ENCODE peak calls at places on chromosome 16, in eight cellular contexts. One of them, this sample, is unnamed.

GRCh38 chr16:80623376-80623775 is 82.6 kb downstream of the DYNLRB2 start:
- DNase-seq in adrenal gland: no peak
- DNase-seq in transverse colon: no peak
- DNase-seq in IMR-90: peak
- DNase-seq in stomach: no peak
- DNase-seq in cardiac fibroblast: peak
- DNase-seq in bronchial epithelial cell: peak
- DNase-seq in glutamatergic neuron: no peak
- DNase-seq in this sample: no peak

GRCh38 chr16:88435437-88436355 is 17.4 kb upstream of the ZFPM1 start:
- DNase-seq in adrenal gland: no peak
- DNase-seq in transverse colon: no peak
- DNase-seq in IMR-90: no peak
- DNase-seq in stomach: no peak
- DNase-seq in cardiac fibroblast: no peak
- DNase-seq in bronchial epithelial cell: no peak
- DNase-seq in glutamatergic neuron: no peak
- DNase-seq in this sample: no peak

GRCh38 chr16:57757326-57757786 is 21.8 kb downstream of the KATNB1 start:
- DNase-seq in adrenal gland: peak
- DNase-seq in transverse colon: peak
- DNase-seq in IMR-90: peak
- DNase-seq in stomach: peak
- DNase-seq in cardiac fibroblast: peak
- DNase-seq in bronchial epithelial cell: peak
- DNase-seq in glutamatergic neuron: peak
- DNase-seq in this sample: peak

GRCh38 chr16:81327483-81328196 is 12.9 kb downstream of the GAN start:
- DNase-seq in adrenal gland: no peak
- DNase-seq in transverse colon: no peak
- DNase-seq in IMR-90: no peak
- DNase-seq in stomach: peak
- DNase-seq in cardiac fibroblast: no peak
- DNase-seq in bronchial epithelial cell: peak
- DNase-seq in glutamatergic neuron: no peak
- DNase-seq in this sample: no peak

GRCh38 chr16:2777231-2777902 is at the start of gene ELOB:
- DNase-seq in adrenal gland: peak
- DNase-seq in transverse colon: peak
- DNase-seq in IMR-90: peak
- DNase-seq in stomach: peak
- DNase-seq in cardiac fibroblast: peak
- DNase-seq in bronchial epithelial cell: peak
- DNase-seq in glutamatergic neuron: peak
- DNase-seq in this sample: peak

GRCh38 chr16:20906225-20906870 is 5.8 kb downstream of the LYRM1 start:
- DNase-seq in adrenal gland: no peak
- DNase-seq in transverse colon: no peak
- DNase-seq in IMR-90: peak
- DNase-seq in stomach: no peak
- DNase-seq in cardiac fibroblast: peak
- DNase-seq in bronchial epithelial cell: peak
- DNase-seq in glutamatergic neuron: no peak
- DNase-seq in this sample: no peak

GRCh38 chr16:20938426-20938825 is 37.9 kb downstream of the LYRM1 start:
- DNase-seq in adrenal gland: no peak
- DNase-seq in transverse colon: no peak
- DNase-seq in IMR-90: peak
- DNase-seq in stomach: no peak
- DNase-seq in cardiac fibroblast: peak
- DNase-seq in bronchial epithelial cell: peak
- DNase-seq in glutamatergic neuron: no peak
- DNase-seq in this sample: no peak

GRCh38 chr16:64893386-64893785 is 228.5 kb downstream of the CDH11 start:
- DNase-seq in adrenal gland: no peak
- DNase-seq in transverse colon: no peak
- DNase-seq in IMR-90: peak
- DNase-seq in stomach: no peak
- DNase-seq in cardiac fibroblast: peak
- DNase-seq in bronchial epithelial cell: no peak
- DNase-seq in glutamatergic neuron: no peak
- DNase-seq in this sample: no peak

GRCh38 chr16:21217121-21217520 is 5.7 kb upstream of the ZP2 start:
- DNase-seq in adrenal gland: no peak
- DNase-seq in transverse colon: no peak
- DNase-seq in IMR-90: no peak
- DNase-seq in stomach: no peak
- DNase-seq in cardiac fibroblast: no peak
- DNase-seq in bronchial epithelial cell: no peak
- DNase-seq in glutamatergic neuron: no peak
- DNase-seq in this sample: no peak

GRCh38 chr16:23509763-23510153 is 536 bp downstream of the GGA2 start:
- DNase-seq in adrenal gland: no peak
- DNase-seq in transverse colon: no peak
- DNase-seq in IMR-90: peak
- DNase-seq in stomach: no peak
- DNase-seq in cardiac fibroblast: peak
- DNase-seq in bronchial epithelial cell: no peak
- DNase-seq in glutamatergic neuron: no peak
- DNase-seq in this sample: no peak

GRCh38 chr16:18834873-18835272 is 33.5 kb upstream of the ARL6IP1 start:
- DNase-seq in adrenal gland: no peak
- DNase-seq in transverse colon: no peak
- DNase-seq in IMR-90: no peak
- DNase-seq in stomach: no peak
- DNase-seq in cardiac fibroblast: no peak
- DNase-seq in bronchial epithelial cell: no peak
- DNase-seq in glutamatergic neuron: no peak
- DNase-seq in this sample: no peak

GRCh38 chr16:85465328-85466307 is 147.5 kb upstream of the GSE1 start:
- DNase-seq in adrenal gland: peak
- DNase-seq in transverse colon: no peak
- DNase-seq in IMR-90: peak
- DNase-seq in stomach: no peak
- DNase-seq in cardiac fibroblast: peak
- DNase-seq in bronchial epithelial cell: peak
- DNase-seq in glutamatergic neuron: no peak
- DNase-seq in this sample: peak

DNA sequence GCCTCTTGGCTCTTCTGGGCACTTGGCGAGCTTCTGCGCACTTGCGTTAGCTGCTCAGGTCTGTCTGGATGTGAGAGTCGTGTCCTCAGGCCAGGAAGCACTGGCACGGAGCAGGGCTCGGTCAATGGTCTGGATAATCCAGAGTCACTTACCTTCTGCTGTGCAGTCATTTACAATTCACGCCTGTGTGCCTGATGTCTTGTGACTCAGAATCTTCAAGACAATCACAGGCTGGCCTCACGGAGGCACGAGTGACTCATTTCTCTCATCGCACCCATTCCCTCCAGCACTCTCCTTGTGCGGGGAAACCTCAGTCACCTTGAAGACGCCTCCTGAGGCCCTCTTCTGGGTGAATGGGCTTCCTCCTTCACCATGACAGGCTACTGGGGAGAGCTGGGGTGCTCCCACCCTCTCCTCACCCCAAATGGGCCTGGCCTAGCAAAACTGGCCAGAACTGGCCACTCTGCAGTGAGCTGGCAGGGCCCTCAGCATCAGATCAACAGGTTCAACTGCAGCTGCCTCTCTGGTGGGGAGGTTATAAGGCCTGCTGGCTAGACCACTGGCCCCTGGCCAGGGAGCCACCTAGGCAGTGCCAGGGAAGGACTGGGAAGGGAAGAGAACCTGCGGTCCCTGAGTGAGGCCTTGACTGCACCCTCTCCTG is 1.9 kb upstream of the CAPN15 start:
- DNase-seq in adrenal gland: peak
- DNase-seq in transverse colon: no peak
- DNase-seq in IMR-90: peak
- DNase-seq in stomach: no peak
- DNase-seq in cardiac fibroblast: peak
- DNase-seq in bronchial epithelial cell: peak
- DNase-seq in glutamatergic neuron: no peak
- DNase-seq in this sample: peak
- TF ChIP-seq CTCF in adrenal gland: no peak
- TF ChIP-seq CTCF in transverse colon: no peak
- TF ChIP-seq CTCF in IMR-90: no peak
- TF ChIP-seq CTCF in stomach: no peak
- TF ChIP-seq CTCF in cardiac fibroblast: no peak
- TF ChIP-seq CTCF in bronchial epithelial cell: no peak
- TF ChIP-seq CTCF in glutamatergic neuron: no peak
- TF ChIP-seq CTCF in this sample: no peak

DNA sequence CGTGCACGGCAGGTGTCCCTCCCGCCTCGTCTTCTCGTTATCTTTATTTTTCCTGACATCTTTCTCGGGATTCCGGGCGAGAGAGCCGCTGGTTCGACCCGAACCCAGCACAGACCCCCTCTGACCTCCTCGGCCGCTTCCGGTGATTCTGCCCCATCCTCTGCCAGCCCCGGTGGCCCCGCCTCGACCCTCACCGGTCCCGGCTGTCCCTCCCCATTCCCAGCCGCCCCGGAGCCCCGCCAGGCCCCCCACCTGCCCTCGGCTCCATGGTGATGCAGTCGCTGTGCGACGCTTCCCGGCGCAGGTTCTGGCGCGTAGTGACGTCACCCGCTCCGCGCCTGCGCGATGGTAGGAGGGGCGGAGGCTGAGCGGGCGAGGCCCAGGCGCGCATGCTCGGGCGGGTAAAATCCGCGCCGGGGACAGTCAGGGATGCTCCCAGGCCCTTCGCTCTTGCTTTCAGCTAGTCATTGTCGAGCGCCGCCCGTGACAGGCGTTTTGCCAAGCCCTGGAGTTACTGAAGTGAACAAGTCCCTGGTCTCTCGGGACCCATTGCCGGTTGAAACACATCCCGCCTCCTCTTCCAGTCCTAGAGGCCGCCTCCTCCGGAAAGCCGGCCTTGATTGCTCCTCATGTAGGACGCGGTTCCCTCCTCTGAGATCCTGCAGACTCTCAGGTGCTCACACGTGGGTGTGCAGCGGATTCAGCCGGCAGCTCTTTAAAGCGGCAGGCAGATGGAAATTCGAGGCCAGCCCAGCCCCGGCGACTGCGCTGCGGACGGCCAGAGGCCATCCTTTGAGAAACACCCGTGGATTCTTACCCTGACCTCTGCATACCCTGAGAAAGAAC is at the start of gene MTHFSD:
- DNase-seq in adrenal gland: peak
- DNase-seq in transverse colon: peak
- DNase-seq in IMR-90: peak
- DNase-seq in stomach: peak
- DNase-seq in cardiac fibroblast: peak
- DNase-seq in bronchial epithelial cell: peak
- DNase-seq in glutamatergic neuron: peak
- DNase-seq in this sample: peak
- TF ChIP-seq CTCF in adrenal gland: no peak
- TF ChIP-seq CTCF in transverse colon: no peak
- TF ChIP-seq CTCF in IMR-90: no peak
- TF ChIP-seq CTCF in stomach: no peak
- TF ChIP-seq CTCF in cardiac fibroblast: no peak
- TF ChIP-seq CTCF in bronchial epithelial cell: no peak
- TF ChIP-seq CTCF in glutamatergic neuron: no peak
- TF ChIP-seq CTCF in this sample: no peak

GRCh38 chr16:73713301-73713700 is 583.3 kb upstream of the PSMD7 start:
- DNase-seq in adrenal gland: no peak
- DNase-seq in transverse colon: no peak
- DNase-seq in IMR-90: no peak
- DNase-seq in stomach: no peak
- DNase-seq in cardiac fibroblast: no peak
- DNase-seq in bronchial epithelial cell: no peak
- DNase-seq in glutamatergic neuron: no peak
- DNase-seq in this sample: no peak

GRCh38 chr16:73710526-73710925 is 586.1 kb upstream of the PSMD7 start:
- DNase-seq in adrenal gland: no peak
- DNase-seq in transverse colon: no peak
- DNase-seq in IMR-90: no peak
- DNase-seq in stomach: no peak
- DNase-seq in cardiac fibroblast: no peak
- DNase-seq in bronchial epithelial cell: no peak
- DNase-seq in glutamatergic neuron: peak
- DNase-seq in this sample: no peak

GRCh38 chr16:73711441-73712080 is 585.1 kb upstream of the PSMD7 start:
- DNase-seq in adrenal gland: no peak
- DNase-seq in transverse colon: no peak
- DNase-seq in IMR-90: no peak
- DNase-seq in stomach: no peak
- DNase-seq in cardiac fibroblast: no peak
- DNase-seq in bronchial epithelial cell: no peak
- DNase-seq in glutamatergic neuron: no peak
- DNase-seq in this sample: no peak

GRCh38 chr16:73714976-73715375 is 581.6 kb upstream of the PSMD7 start:
- DNase-seq in adrenal gland: no peak
- DNase-seq in transverse colon: no peak
- DNase-seq in IMR-90: no peak
- DNase-seq in stomach: no peak
- DNase-seq in cardiac fibroblast: no peak
- DNase-seq in bronchial epithelial cell: no peak
- DNase-seq in glutamatergic neuron: no peak
- DNase-seq in this sample: no peak

GRCh38 chr16:73713817-73714495 is 582.7 kb upstream of the PSMD7 start:
- DNase-seq in adrenal gland: peak
- DNase-seq in transverse colon: peak
- DNase-seq in IMR-90: peak
- DNase-seq in stomach: no peak
- DNase-seq in cardiac fibroblast: peak
- DNase-seq in bronchial epithelial cell: peak
- DNase-seq in glutamatergic neuron: peak
- DNase-seq in this sample: peak
- TF ChIP-seq CTCF in adrenal gland: peak
- TF ChIP-seq CTCF in transverse colon: peak
- TF ChIP-seq CTCF in IMR-90: no peak
- TF ChIP-seq CTCF in stomach: no peak
- TF ChIP-seq CTCF in cardiac fibroblast: peak
- TF ChIP-seq CTCF in bronchial epithelial cell: peak
- TF ChIP-seq CTCF in glutamatergic neuron: peak
- TF ChIP-seq CTCF in this sample: peak

DNA sequence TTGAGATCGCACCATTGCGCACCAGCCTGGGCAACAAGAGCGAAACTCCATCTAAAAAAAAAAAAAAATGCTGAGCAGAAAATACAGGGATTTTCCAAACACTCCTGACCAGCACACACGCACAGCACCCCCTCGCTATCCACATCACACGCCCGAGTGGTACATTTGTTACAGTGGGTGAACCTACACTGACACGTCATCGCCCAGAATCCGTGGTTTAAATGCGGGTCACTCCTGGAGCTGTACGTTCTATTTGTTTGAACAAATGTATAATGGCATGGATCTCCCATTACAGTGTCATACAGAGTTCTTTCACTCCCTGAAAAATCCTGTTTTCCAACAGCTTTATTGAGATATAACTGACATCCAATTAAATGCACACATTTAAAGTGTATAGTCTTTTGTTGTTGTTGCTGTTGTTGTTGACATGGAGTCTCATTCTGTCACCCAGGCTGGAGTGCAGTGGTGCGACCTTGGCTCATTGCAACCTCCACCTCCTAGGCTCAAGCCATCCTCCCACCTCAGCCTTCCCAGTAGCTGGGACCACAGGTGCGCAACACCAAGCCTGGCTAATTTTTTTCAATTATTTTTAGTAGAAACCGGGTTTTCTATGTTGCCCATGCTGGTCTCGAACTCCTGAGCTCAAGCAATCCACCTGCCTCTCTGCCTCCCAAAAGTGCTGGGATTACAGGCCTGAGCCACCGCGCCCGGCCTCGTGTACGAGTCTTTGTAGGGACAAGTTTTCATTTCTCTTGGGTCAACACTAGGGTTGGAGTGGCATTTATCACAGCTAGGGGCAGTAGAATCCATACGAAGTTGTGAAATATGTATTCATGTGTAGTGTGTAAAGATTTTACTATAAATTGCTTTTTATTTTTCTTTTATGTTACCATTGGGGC is 4.4 kb upstream of the CARHSP1 start:
- DNase-seq in adrenal gland: no peak
- DNase-seq in transverse colon: no peak
- DNase-seq in IMR-90: no peak
- DNase-seq in stomach: no peak
- DNase-seq in cardiac fibroblast: no peak
- DNase-seq in bronchial epithelial cell: no peak
- DNase-seq in glutamatergic neuron: no peak
- DNase-seq in this sample: no peak
- TF ChIP-seq CTCF in adrenal gland: no peak
- TF ChIP-seq CTCF in transverse colon: peak
- TF ChIP-seq CTCF in IMR-90: peak
- TF ChIP-seq CTCF in stomach: no peak
- TF ChIP-seq CTCF in cardiac fibroblast: peak
- TF ChIP-seq CTCF in bronchial epithelial cell: peak
- TF ChIP-seq CTCF in glutamatergic neuron: no peak
- TF ChIP-seq CTCF in this sample: peak

This sample was measured in BE2C.